ENCODE peak calls at places on chromosomes 13 and 19, in six cellular contexts. One of them, this sample, is unnamed.

GRCh38 chr13:25169951-25170553 is 2.0 kb downstream of the AMER2 start:
- DNase-seq in heart left ventricle: no peak
- DNase-seq in esophagus muscularis mucosa: peak
- DNase-seq in IMR-90: no peak
- DNase-seq in HCT116: no peak
- DNase-seq in gastrocnemius medialis: no peak
- DNase-seq in this sample: no peak

GRCh38 chr19:44725251-44725650 is 23.3 kb upstream of the BCL3 start:
- DNase-seq in heart left ventricle: peak
- DNase-seq in esophagus muscularis mucosa: no peak
- DNase-seq in IMR-90: no peak
- DNase-seq in HCT116: no peak
- DNase-seq in gastrocnemius medialis: no peak
- DNase-seq in this sample: no peak

GRCh38 chr13:43698743-43699142 is 88.0 kb downstream of the ENOX1 start:
- DNase-seq in heart left ventricle: no peak
- DNase-seq in esophagus muscularis mucosa: no peak
- DNase-seq in IMR-90: peak
- DNase-seq in HCT116: no peak
- DNase-seq in gastrocnemius medialis: no peak
- DNase-seq in this sample: no peak

GRCh38 chr13:25468330-25469178 is 96.8 kb downstream of the ATP8A2 start:
- DNase-seq in heart left ventricle: no peak
- DNase-seq in esophagus muscularis mucosa: no peak
- DNase-seq in IMR-90: no peak
- DNase-seq in HCT116: no peak
- DNase-seq in gastrocnemius medialis: no peak
- DNase-seq in this sample: no peak

GRCh38 chr13:83498486-83499190 is 383.6 kb downstream of the SLITRK1 start:
- DNase-seq in heart left ventricle: no peak
- DNase-seq in esophagus muscularis mucosa: no peak
- DNase-seq in IMR-90: peak
- DNase-seq in HCT116: no peak
- DNase-seq in gastrocnemius medialis: no peak
- DNase-seq in this sample: no peak

GRCh38 chr13:109691689-109692088 is 94.7 kb downstream of the IRS2 start:
- DNase-seq in heart left ventricle: no peak
- DNase-seq in esophagus muscularis mucosa: no peak
- DNase-seq in IMR-90: no peak
- DNase-seq in HCT116: no peak
- DNase-seq in gastrocnemius medialis: no peak
- DNase-seq in this sample: no peak

GRCh38 chr19:54470991-54471782 is 1.9 kb downstream of the CDC42EP5 start:
- DNase-seq in heart left ventricle: peak
- DNase-seq in esophagus muscularis mucosa: no peak
- DNase-seq in IMR-90: no peak
- DNase-seq in HCT116: no peak
- DNase-seq in gastrocnemius medialis: no peak
- DNase-seq in this sample: no peak

GRCh38 chr19:45969676-45970075 is 4.0 kb downstream of the NOVA2 start:
- DNase-seq in heart left ventricle: no peak
- DNase-seq in esophagus muscularis mucosa: no peak
- DNase-seq in IMR-90: no peak
- DNase-seq in HCT116: no peak
- DNase-seq in gastrocnemius medialis: no peak
- DNase-seq in this sample: no peak

GRCh38 chr13:68627377-68627776 is 1397.2 kb upstream of the PCDH9 start:
- DNase-seq in heart left ventricle: no peak
- DNase-seq in esophagus muscularis mucosa: no peak
- DNase-seq in IMR-90: no peak
- DNase-seq in HCT116: no peak
- DNase-seq in gastrocnemius medialis: no peak
- DNase-seq in this sample: no peak

GRCh38 chr13:111947026-111947810 is 119.7 kb upstream of the SOX1 start:
- DNase-seq in heart left ventricle: no peak
- DNase-seq in esophagus muscularis mucosa: no peak
- DNase-seq in IMR-90: no peak
- DNase-seq in HCT116: no peak
- DNase-seq in gastrocnemius medialis: no peak
- DNase-seq in this sample: peak

GRCh38 chr13:95604534-95604915 is 40.0 kb downstream of the DZIP1 start:
- DNase-seq in heart left ventricle: no peak
- DNase-seq in esophagus muscularis mucosa: no peak
- DNase-seq in IMR-90: peak
- DNase-seq in HCT116: no peak
- DNase-seq in gastrocnemius medialis: no peak
- DNase-seq in this sample: no peak

GRCh38 chr19:5110546-5110945 is 141.6 kb downstream of the KDM4B start:
- DNase-seq in heart left ventricle: no peak
- DNase-seq in esophagus muscularis mucosa: no peak
- DNase-seq in IMR-90: no peak
- DNase-seq in HCT116: no peak
- DNase-seq in gastrocnemius medialis: no peak
- DNase-seq in this sample: no peak

GRCh38 chr13:37701306-37701705 is 102.7 kb upstream of the POSTN start:
- DNase-seq in heart left ventricle: no peak
- DNase-seq in esophagus muscularis mucosa: no peak
- DNase-seq in IMR-90: peak
- DNase-seq in HCT116: no peak
- DNase-seq in gastrocnemius medialis: no peak
- DNase-seq in this sample: no peak

GRCh38 chr13:98173431-98173921 is 3.6 kb downstream of the RNF113B start:
- DNase-seq in heart left ventricle: peak
- DNase-seq in esophagus muscularis mucosa: no peak
- DNase-seq in IMR-90: peak
- DNase-seq in HCT116: peak
- DNase-seq in gastrocnemius medialis: peak
- DNase-seq in this sample: no peak

GRCh38 chr19:46192990-46193650 is 36.4 kb upstream of the IGFL1 start:
- DNase-seq in heart left ventricle: peak
- DNase-seq in esophagus muscularis mucosa: no peak
- DNase-seq in IMR-90: peak
- DNase-seq in HCT116: no peak
- DNase-seq in gastrocnemius medialis: peak
- DNase-seq in this sample: peak

GRCh38 chr19:1252221-1252817 is 3.9 kb downstream of the MIDN start:
- DNase-seq in heart left ventricle: peak
- DNase-seq in esophagus muscularis mucosa: peak
- DNase-seq in IMR-90: peak
- DNase-seq in HCT116: no peak
- DNase-seq in gastrocnemius medialis: peak
- DNase-seq in this sample: no peak
- TF ChIP-seq POLR2A in heart left ventricle: no peak
- TF ChIP-seq POLR2A in esophagus muscularis mucosa: no peak
- TF ChIP-seq POLR2A in IMR-90: peak
- TF ChIP-seq POLR2A in HCT116: no peak
- TF ChIP-seq POLR2A in gastrocnemius medialis: no peak
- TF ChIP-seq POLR2A in this sample: no peak

GRCh38 chr19:21586341-21587116 is 81.1 kb downstream of the ZNF429 start:
- DNase-seq in heart left ventricle: peak
- DNase-seq in esophagus muscularis mucosa: no peak
- DNase-seq in IMR-90: no peak
- DNase-seq in HCT116: no peak
- DNase-seq in gastrocnemius medialis: no peak
- DNase-seq in this sample: no peak
- H3K4me3 ChIP-seq in heart left ventricle: peak
- H3K4me3 ChIP-seq in esophagus muscularis mucosa: peak
- H3K4me3 ChIP-seq in IMR-90: no peak
- H3K4me3 ChIP-seq in HCT116: no peak
- H3K4me3 ChIP-seq in gastrocnemius medialis: peak
- H3K4me3 ChIP-seq in this sample: peak

GRCh38 chr19:39409886-39410619 is 2.4 kb upstream of the PLEKHG2 start:
- DNase-seq in heart left ventricle: peak
- DNase-seq in esophagus muscularis mucosa: no peak
- DNase-seq in IMR-90: no peak
- DNase-seq in HCT116: peak
- DNase-seq in gastrocnemius medialis: peak
- DNase-seq in this sample: peak
- TF ChIP-seq POLR2A in heart left ventricle: no peak
- TF ChIP-seq POLR2A in esophagus muscularis mucosa: no peak
- TF ChIP-seq POLR2A in IMR-90: peak
- TF ChIP-seq POLR2A in HCT116: peak
- TF ChIP-seq POLR2A in gastrocnemius medialis: no peak
- TF ChIP-seq POLR2A in this sample: no peak

GRCh38 chr19:30226464-30227070 is 145.6 kb upstream of the ZNF536 start:
- DNase-seq in heart left ventricle: no peak
- DNase-seq in esophagus muscularis mucosa: no peak
- DNase-seq in IMR-90: no peak
- DNase-seq in HCT116: no peak
- DNase-seq in gastrocnemius medialis: no peak
- DNase-seq in this sample: no peak
- H3K4me3 ChIP-seq in heart left ventricle: peak
- H3K4me3 ChIP-seq in esophagus muscularis mucosa: peak
- H3K4me3 ChIP-seq in IMR-90: no peak
- H3K4me3 ChIP-seq in HCT116: no peak
- H3K4me3 ChIP-seq in gastrocnemius medialis: peak
- H3K4me3 ChIP-seq in this sample: no peak

GRCh38 chr19:13729859-13730258 is 34.5 kb upstream of the MRI1 start:
- DNase-seq in heart left ventricle: no peak
- DNase-seq in esophagus muscularis mucosa: no peak
- DNase-seq in IMR-90: peak
- DNase-seq in HCT116: no peak
- DNase-seq in gastrocnemius medialis: no peak
- DNase-seq in this sample: no peak

GRCh38 chr19:13727798-13728197 is 36.5 kb upstream of the MRI1 start:
- DNase-seq in heart left ventricle: no peak
- DNase-seq in esophagus muscularis mucosa: no peak
- DNase-seq in IMR-90: peak
- DNase-seq in HCT116: no peak
- DNase-seq in gastrocnemius medialis: no peak
- DNase-seq in this sample: no peak

GRCh38 chr19:13734751-13735150 is 29.6 kb upstream of the MRI1 start:
- DNase-seq in heart left ventricle: no peak
- DNase-seq in esophagus muscularis mucosa: no peak
- DNase-seq in IMR-90: no peak
- DNase-seq in HCT116: no peak
- DNase-seq in gastrocnemius medialis: no peak
- DNase-seq in this sample: no peak

GRCh38 chr19:13732337-13732736 is 32.0 kb upstream of the MRI1 start:
- DNase-seq in heart left ventricle: no peak
- DNase-seq in esophagus muscularis mucosa: no peak
- DNase-seq in IMR-90: no peak
- DNase-seq in HCT116: no peak
- DNase-seq in gastrocnemius medialis: no peak
- DNase-seq in this sample: no peak

GRCh38 chr19:13731147-13731964 is 33.0 kb upstream of the MRI1 start:
- DNase-seq in heart left ventricle: peak
- DNase-seq in esophagus muscularis mucosa: peak
- DNase-seq in IMR-90: peak
- DNase-seq in HCT116: peak
- DNase-seq in gastrocnemius medialis: peak
- DNase-seq in this sample: peak
- TF ChIP-seq POLR2A in heart left ventricle: no peak
- TF ChIP-seq POLR2A in esophagus muscularis mucosa: no peak
- TF ChIP-seq POLR2A in IMR-90: peak
- TF ChIP-seq POLR2A in HCT116: peak
- TF ChIP-seq POLR2A in gastrocnemius medialis: no peak
- TF ChIP-seq POLR2A in this sample: no peak

GRCh38 chr13:100789968-100790367 is 115.4 kb upstream of the TMTC4 start:
- DNase-seq in heart left ventricle: no peak
- DNase-seq in esophagus muscularis mucosa: no peak
- DNase-seq in IMR-90: no peak
- DNase-seq in HCT116: no peak
- DNase-seq in gastrocnemius medialis: no peak
- DNase-seq in this sample: no peak

GRCh38 chr13:100789025-100789424 is 114.4 kb upstream of the TMTC4 start:
- DNase-seq in heart left ventricle: no peak
- DNase-seq in esophagus muscularis mucosa: no peak
- DNase-seq in IMR-90: no peak
- DNase-seq in HCT116: no peak
- DNase-seq in gastrocnemius medialis: no peak
- DNase-seq in this sample: no peak

GRCh38 chr13:100790405-100790804 is 115.8 kb upstream of the TMTC4 start:
- DNase-seq in heart left ventricle: no peak
- DNase-seq in esophagus muscularis mucosa: no peak
- DNase-seq in IMR-90: no peak
- DNase-seq in HCT116: no peak
- DNase-seq in gastrocnemius medialis: no peak
- DNase-seq in this sample: no peak

GRCh38 chr13:100788540-100788939 is 113.9 kb upstream of the TMTC4 start:
- DNase-seq in heart left ventricle: no peak
- DNase-seq in esophagus muscularis mucosa: no peak
- DNase-seq in IMR-90: no peak
- DNase-seq in HCT116: no peak
- DNase-seq in gastrocnemius medialis: no peak
- DNase-seq in this sample: no peak

DNA sequence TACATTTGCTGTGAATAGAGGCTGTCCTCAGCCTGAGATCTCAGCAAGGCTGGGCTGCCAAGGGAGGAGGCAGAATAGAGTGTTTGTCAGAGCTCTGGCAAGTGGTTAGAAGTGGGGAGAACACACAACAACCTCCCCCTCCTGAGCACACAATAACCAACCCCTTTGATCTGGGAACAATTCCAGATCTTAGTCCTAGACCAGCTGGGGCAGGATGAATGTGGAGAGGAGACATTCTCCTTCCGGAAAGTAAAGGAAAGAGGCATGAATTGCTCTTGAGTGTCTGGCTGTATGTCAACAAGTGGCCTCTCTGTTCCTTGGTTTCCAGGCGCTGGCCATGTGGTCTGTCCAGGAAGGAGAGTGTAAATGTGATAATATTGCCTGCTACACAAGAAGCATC is 114.9 kb upstream of the TMTC4 start:
- DNase-seq in heart left ventricle: no peak
- DNase-seq in esophagus muscularis mucosa: no peak
- DNase-seq in IMR-90: no peak
- DNase-seq in HCT116: no peak
- DNase-seq in gastrocnemius medialis: no peak
- DNase-seq in this sample: no peak
- H3K4me3 ChIP-seq in heart left ventricle: no peak
- H3K4me3 ChIP-seq in esophagus muscularis mucosa: no peak
- H3K4me3 ChIP-seq in IMR-90: no peak
- H3K4me3 ChIP-seq in HCT116: no peak
- H3K4me3 ChIP-seq in gastrocnemius medialis: no peak
- H3K4me3 ChIP-seq in this sample: no peak

GRCh38 chr19:39435499-39436349 is at the start of gene RPS16:
- DNase-seq in heart left ventricle: peak
- DNase-seq in esophagus muscularis mucosa: peak
- DNase-seq in IMR-90: peak
- DNase-seq in HCT116: peak
- DNase-seq in gastrocnemius medialis: peak
- DNase-seq in this sample: peak

GRCh38 chr19:39432677-39433025 is 3.1 kb downstream of the RPS16 start:
- DNase-seq in heart left ventricle: no peak
- DNase-seq in esophagus muscularis mucosa: no peak
- DNase-seq in IMR-90: no peak
- DNase-seq in HCT116: no peak
- DNase-seq in gastrocnemius medialis: no peak
- DNase-seq in this sample: no peak

GRCh38 chr19:39430675-39431593 is 4.8 kb downstream of the RPS16 start:
- DNase-seq in heart left ventricle: peak
- DNase-seq in esophagus muscularis mucosa: no peak
- DNase-seq in IMR-90: peak
- DNase-seq in HCT116: peak
- DNase-seq in gastrocnemius medialis: no peak
- DNase-seq in this sample: no peak

GRCh38 chr19:39434123-39435076 is 1.3 kb downstream of the RPS16 start:
- DNase-seq in heart left ventricle: no peak
- DNase-seq in esophagus muscularis mucosa: no peak
- DNase-seq in IMR-90: no peak
- DNase-seq in HCT116: no peak
- DNase-seq in gastrocnemius medialis: no peak
- DNase-seq in this sample: no peak

GRCh38 chr19:39433480-39434079 is 2.2 kb downstream of the RPS16 start:
- DNase-seq in heart left ventricle: no peak
- DNase-seq in esophagus muscularis mucosa: no peak
- DNase-seq in IMR-90: no peak
- DNase-seq in HCT116: no peak
- DNase-seq in gastrocnemius medialis: no peak
- DNase-seq in this sample: no peak
- TF ChIP-seq POLR2A in heart left ventricle: no peak
- TF ChIP-seq POLR2A in esophagus muscularis mucosa: no peak
- TF ChIP-seq POLR2A in IMR-90: no peak
- TF ChIP-seq POLR2A in HCT116: no peak
- TF ChIP-seq POLR2A in gastrocnemius medialis: no peak
- TF ChIP-seq POLR2A in this sample: no peak

This sample was measured in lower leg skin.